ENCODE peak calls at places on chromosomes 12 and 14, in four cellular contexts. One of them, this sample, is unnamed.

GRCh38 chr12:49534806-49535278 is 4.0 kb upstream of the KCNH3 start:
- DNase-seq in CD8-positive, alpha-beta memory T cell: no peak
- DNase-seq in SK-MEL-5: no peak
- DNase-seq in GM20000: no peak
- DNase-seq in this sample: no peak

GRCh38 chr12:121008347-121009098 is 7.8 kb downstream of the C12orf43 start:
- DNase-seq in SK-MEL-5: no peak
- DNase-seq in CD8-positive, alpha-beta memory T cell: no peak
- DNase-seq in GM20000: no peak
- DNase-seq in this sample: no peak

GRCh38 chr14:92105845-92106094 is 612 bp downstream of the ATXN3 start:
- DNase-seq in SK-MEL-5: peak
- DNase-seq in CD8-positive, alpha-beta memory T cell: no peak
- DNase-seq in GM20000: no peak
- DNase-seq in this sample: no peak

GRCh38 chr14:77100961-77101360 is 2.9 kb downstream of the CIPC start:
- DNase-seq in CD8-positive, alpha-beta memory T cell: no peak
- DNase-seq in SK-MEL-5: no peak
- DNase-seq in GM20000: no peak
- DNase-seq in this sample: no peak

GRCh38 chr14:104688755-104689619 is at the start of gene INF2:
- DNase-seq in GM20000: peak
- DNase-seq in CD8-positive, alpha-beta memory T cell: peak
- DNase-seq in SK-MEL-5: peak
- DNase-seq in this sample: peak

GRCh38 chr12:115926037-115926670 is 351.3 kb downstream of the MED13L start:
- DNase-seq in CD8-positive, alpha-beta memory T cell: no peak
- DNase-seq in SK-MEL-5: no peak
- DNase-seq in GM20000: no peak
- DNase-seq in this sample: no peak

GRCh38 chr12:130016986-130017385 is 113.2 kb upstream of the TMEM132D start:
- DNase-seq in GM20000: no peak
- DNase-seq in CD8-positive, alpha-beta memory T cell: no peak
- DNase-seq in SK-MEL-5: no peak
- DNase-seq in this sample: no peak

GRCh38 chr12:33439587-33440011 is at the start of gene SYT10:
- DNase-seq in GM20000: peak
- DNase-seq in CD8-positive, alpha-beta memory T cell: no peak
- DNase-seq in SK-MEL-5: no peak
- DNase-seq in this sample: no peak

GRCh38 chr12:58288191-58288590 is 346.8 kb downstream of the ATP23 start:
- DNase-seq in SK-MEL-5: no peak
- DNase-seq in GM20000: no peak
- DNase-seq in CD8-positive, alpha-beta memory T cell: no peak
- DNase-seq in this sample: no peak

GRCh38 chr14:32201816-32202467 is at the start of gene RNU6-7:
- DNase-seq in SK-MEL-5: peak
- DNase-seq in GM20000: no peak
- DNase-seq in CD8-positive, alpha-beta memory T cell: peak
- DNase-seq in this sample: no peak

GRCh38 chr12:32178341-32179010 is 71.8 kb downstream of the BICD1 start:
- DNase-seq in CD8-positive, alpha-beta memory T cell: no peak
- DNase-seq in GM20000: no peak
- DNase-seq in SK-MEL-5: no peak
- DNase-seq in this sample: no peak

GRCh38 chr12:107320929-107321618 is 227.7 kb upstream of the CRY1 start:
- DNase-seq in SK-MEL-5: no peak
- DNase-seq in GM20000: no peak
- DNase-seq in CD8-positive, alpha-beta memory T cell: peak
- DNase-seq in this sample: peak

GRCh38 chr14:77375164-77375950 is 1.5 kb downstream of the TMED8 start:
- DNase-seq in CD8-positive, alpha-beta memory T cell: no peak
- DNase-seq in GM20000: peak
- DNase-seq in SK-MEL-5: no peak
- DNase-seq in this sample: no peak

GRCh38 chr14:37170993-37171392 is 1.4 kb downstream of the SLC25A21 start:
- DNase-seq in GM20000: no peak
- DNase-seq in SK-MEL-5: no peak
- DNase-seq in CD8-positive, alpha-beta memory T cell: no peak
- DNase-seq in this sample: no peak

GRCh38 chr14:33120341-33120740 is 181.7 kb downstream of the NPAS3 start:
- DNase-seq in SK-MEL-5: no peak
- DNase-seq in CD8-positive, alpha-beta memory T cell: no peak
- DNase-seq in GM20000: no peak
- DNase-seq in this sample: no peak

GRCh38 chr12:93441617-93442410 is at the start of gene UBE2N:
- DNase-seq in GM20000: peak
- DNase-seq in CD8-positive, alpha-beta memory T cell: peak
- DNase-seq in SK-MEL-5: peak
- DNase-seq in this sample: peak

GRCh38 chr12:93784339-93785086 is 107.3 kb downstream of the CRADD start:
- DNase-seq in SK-MEL-5: peak
- DNase-seq in CD8-positive, alpha-beta memory T cell: no peak
- DNase-seq in GM20000: no peak
- DNase-seq in this sample: peak

GRCh38 chr12:54751493-54751892 is 102.8 kb upstream of the MUCL1 start:
- DNase-seq in SK-MEL-5: no peak
- DNase-seq in CD8-positive, alpha-beta memory T cell: no peak
- DNase-seq in GM20000: no peak
- DNase-seq in this sample: no peak

GRCh38 chr14:23633160-23633701 is 2.9 kb upstream of the DHRS2 start:
- DNase-seq in CD8-positive, alpha-beta memory T cell: no peak
- DNase-seq in GM20000: no peak
- DNase-seq in SK-MEL-5: peak
- DNase-seq in this sample: no peak

GRCh38 chr14:41605550-41606248 is 977 bp upstream of the LRFN5 start:
- DNase-seq in CD8-positive, alpha-beta memory T cell: no peak
- DNase-seq in SK-MEL-5: no peak
- DNase-seq in GM20000: peak
- DNase-seq in this sample: no peak

GRCh38 chr14:87133073-87133815 is 859.7 kb downstream of the GALC start:
- DNase-seq in GM20000: no peak
- DNase-seq in SK-MEL-5: no peak
- DNase-seq in CD8-positive, alpha-beta memory T cell: no peak
- DNase-seq in this sample: no peak

GRCh38 chr12:52992699-52993557 is 13.3 kb upstream of the EIF4B start:
- DNase-seq in GM20000: no peak
- DNase-seq in CD8-positive, alpha-beta memory T cell: no peak
- DNase-seq in SK-MEL-5: peak
- DNase-seq in this sample: no peak

GRCh38 chr14:22314183-22314820 is 274.7 kb downstream of the DAD1 start:
- DNase-seq in GM20000: peak
- DNase-seq in SK-MEL-5: peak
- DNase-seq in CD8-positive, alpha-beta memory T cell: no peak
- DNase-seq in this sample: no peak

GRCh38 chr12:110704750-110705149 is 15.8 kb upstream of the HVCN1 start:
- DNase-seq in CD8-positive, alpha-beta memory T cell: no peak
- DNase-seq in GM20000: peak
- DNase-seq in SK-MEL-5: no peak
- DNase-seq in this sample: no peak

GRCh38 chr12:690466-690865 is 27.2 kb upstream of the NINJ2 start:
- DNase-seq in GM20000: no peak
- DNase-seq in CD8-positive, alpha-beta memory T cell: no peak
- DNase-seq in SK-MEL-5: no peak
- DNase-seq in this sample: no peak

GRCh38 chr14:67892466-67893120 is 73.0 kb downstream of the RAD51B start:
- DNase-seq in CD8-positive, alpha-beta memory T cell: no peak
- DNase-seq in SK-MEL-5: no peak
- DNase-seq in GM20000: no peak
- DNase-seq in this sample: no peak

GRCh38 chr14:62289471-62289870 is 527.3 kb downstream of the SNAPC1 start:
- DNase-seq in SK-MEL-5: no peak
- DNase-seq in GM20000: no peak
- DNase-seq in CD8-positive, alpha-beta memory T cell: no peak
- DNase-seq in this sample: no peak

GRCh38 chr12:601976-602699 is 61.1 kb downstream of the NINJ2 start:
- DNase-seq in CD8-positive, alpha-beta memory T cell: no peak
- DNase-seq in GM20000: no peak
- DNase-seq in SK-MEL-5: no peak
- DNase-seq in this sample: no peak

GRCh38 chr12:14840616-14841015 is 2.7 kb downstream of the ART4 start:
- DNase-seq in GM20000: no peak
- DNase-seq in CD8-positive, alpha-beta memory T cell: no peak
- DNase-seq in SK-MEL-5: no peak
- DNase-seq in this sample: no peak

This sample was measured in CD4-positive, alpha-beta T cell.